ENCODE peak calls at places on chromosomes 4 and X, in ten cellular contexts. O is coronary artery, M is omental fat pad, G is lower lobe of right lung, D is lower leg skin, F is BJ, J is ovary, E is psoas muscle, H is GM23338, L is fibroblast of mammary gland. W is an unnamed sample.

GRCh38 chr4:5205981-5206380 is 154.7 kb downstream of the STK32B start:
- DNase-seq in O (no peak), M (no peak), G (no peak), D (no peak), F (no peak), J (no peak), E (no peak), H (no peak), L (no peak), W (no peak)

GRCh38 chr4:156347412-156348075 is 393.9 kb upstream of the CTSO start:
- DNase-seq in O (no peak), M (no peak), G (no peak), D (no peak), F (peak), J (no peak), E (no peak), H (peak), L (peak), W (no peak)

GRCh38 chrX:17038277-17038676 is 91.8 kb downstream of the REPS2 start:
- DNase-seq in O (no peak), M (no peak), G (no peak), D (no peak), F (no peak), J (peak), E (no peak), H (no peak), L (no peak), W (no peak)

GRCh38 chr4:154720123-154720522 is 23.7 kb upstream of the LRAT start:
- DNase-seq in O (no peak), M (no peak), G (no peak), D (no peak), F (no peak), J (no peak), E (no peak), H (no peak), L (peak), W (no peak)

GRCh38 chr4:120801171-120801758 is 121.3 kb downstream of the PRDM5 start:
- DNase-seq in O (no peak), M (no peak), G (no peak), D (no peak), F (no peak), J (no peak), E (peak), H (no peak), L (peak), W (no peak)

GRCh38 chr4:69896530-69897116 is 34.2 kb upstream of the CSN1S1 start:
- DNase-seq in O (no peak), M (no peak), G (no peak), D (no peak), F (no peak), J (no peak), E (no peak), H (peak), L (peak), W (no peak)

GRCh38 chr4:98851806-98852205 is 77.1 kb downstream of the EIF4E start:
- DNase-seq in O (no peak), M (no peak), G (no peak), D (no peak), F (no peak), J (no peak), E (no peak), H (peak), L (no peak), W (no peak)

GRCh38 chr4:143186634-143187033 is 1.9 kb downstream of the USP38 start:
- DNase-seq in O (no peak), M (no peak), G (no peak), D (no peak), F (no peak), J (no peak), E (no peak), H (peak), L (peak), W (no peak)

GRCh38 chrX:114924846-114925245 is 92.6 kb downstream of the IL13RA2 start:
- DNase-seq in O (no peak), M (no peak), G (no peak), D (no peak), F (peak), J (no peak), E (no peak), H (peak), L (no peak), W (no peak)

GRCh38 chr4:48801739-48802138 is 21.7 kb upstream of the FRYL start:
- DNase-seq in O (no peak), M (no peak), G (no peak), D (no peak), F (no peak), J (no peak), E (no peak), H (no peak), L (no peak), W (no peak)

GRCh38 chrX:12947545-12948235 is 27.2 kb upstream of the TMSB4X start:
- DNase-seq in O (no peak), M (no peak), G (no peak), D (peak), F (no peak), J (no peak), E (no peak), H (no peak), L (no peak), W (no peak)

GRCh38 chrX:133745361-133745760 is 240.0 kb downstream of the GPC3 start:
- DNase-seq in O (no peak), M (no peak), G (no peak), D (no peak), F (no peak), J (no peak), E (no peak), H (peak), L (no peak), W (no peak)

GRCh38 chr4:47642985-47643745 is 158.1 kb downstream of the ATP10D start:
- DNase-seq in O (no peak), M (no peak), G (no peak), D (no peak), F (no peak), J (no peak), E (no peak), H (no peak), L (peak), W (no peak)

GRCh38 chrX:39760930-39761329 is 336.8 kb downstream of the BCOR start:
- DNase-seq in O (no peak), M (no peak), G (no peak), D (no peak), F (no peak), J (no peak), E (no peak), H (no peak), L (no peak), W (no peak)

GRCh38 chr4:186557486-186557885 is 2.1 kb upstream of the MTNR1A start:
- DNase-seq in O (no peak), M (no peak), G (no peak), D (no peak), F (peak), J (no peak), E (no peak), H (no peak), L (peak), W (no peak)

GRCh38 chrX:102957751-102958150 is 20.7 kb downstream of the RAB40AL start:
- DNase-seq in O (no peak), M (no peak), G (no peak), D (no peak), F (no peak), J (no peak), E (no peak), H (no peak), L (no peak), W (no peak)

GRCh38 chrX:14095702-14096101 is 66.0 kb upstream of the GEMIN8 start:
- DNase-seq in O (no peak), M (no peak), G (no peak), D (no peak), F (no peak), J (peak), E (no peak), H (peak), L (peak), W (no peak)

GRCh38 chrX:54012830-54013500 is 31.3 kb downstream of the PHF8 start:
- DNase-seq in O (no peak), M (no peak), G (no peak), D (no peak), F (no peak), J (no peak), E (no peak), H (no peak), L (no peak), W (no peak)

GRCh38 chr4:38099020-38099600 is 138.9 kb downstream of the PTTG2 start:
- DNase-seq in O (no peak), M (no peak), G (no peak), D (no peak), F (no peak), J (no peak), E (no peak), H (no peak), L (peak), W (no peak)

GRCh38 chr4:513327-513726 is 14.3 kb downstream of the PIGG start:
- DNase-seq in O (no peak), M (no peak), G (no peak), D (no peak), F (no peak), J (no peak), E (no peak), H (no peak), L (no peak), W (no peak)

GRCh38 chr4:186040316-186040715 is 28.6 kb upstream of the TLR3 start:
- DNase-seq in O (no peak), M (no peak), G (no peak), D (no peak), F (no peak), J (no peak), E (no peak), H (no peak), L (no peak), W (no peak)

GRCh38 chr4:184310881-184311709 is 93.4 kb upstream of the ENPP6 start:
- DNase-seq in O (no peak), M (no peak), G (no peak), D (peak), F (no peak), J (no peak), E (peak), H (no peak), L (no peak), W (no peak)

GRCh38 chr4:102321260-102321991 is 23.9 kb downstream of the SLC39A8 start:
- DNase-seq in O (no peak), M (no peak), G (no peak), D (no peak), F (no peak), J (no peak), E (no peak), H (peak), L (no peak), W (no peak)

GRCh38 chr4:10457255-10457801 is at the start of gene ZNF518B:
- DNase-seq in O (no peak), M (no peak), G (peak), D (peak), F (no peak), J (peak), E (peak), H (peak), L (peak), W (peak)

GRCh38 chr4:170698334-170698733 is 608.6 kb upstream of the AADAT start:
- DNase-seq in O (no peak), M (no peak), G (no peak), D (no peak), F (no peak), J (no peak), E (no peak), H (no peak), L (no peak), W (no peak)

GRCh38 chr4:162909952-162910351 is 256.7 kb downstream of the NAF1 start:
- DNase-seq in O (no peak), M (no peak), G (no peak), D (no peak), F (no peak), J (no peak), E (no peak), H (no peak), L (no peak), W (no peak)

GRCh38 chr4:91958651-91959050 is 345.1 kb upstream of the GRID2 start:
- DNase-seq in O (no peak), M (no peak), G (no peak), D (no peak), F (no peak), J (no peak), E (no peak), H (peak), L (peak), W (no peak)

GRCh38 chr4:145485120-145485519 is 3.5 kb downstream of the SMAD1 start:
- DNase-seq in O (no peak), M (no peak), G (no peak), D (no peak), F (no peak), J (no peak), E (no peak), H (no peak), L (no peak), W (no peak)

GRCh38 chr4:75683482-75684155 is 10.4 kb upstream of the G3BP2 start:
- DNase-seq in O (no peak), M (no peak), G (no peak), D (no peak), F (no peak), J (no peak), E (no peak), H (no peak), L (no peak), W (no peak)

GRCh38 chr4:62548108-62548524 is 1348.0 kb downstream of the ADGRL3 start:
- DNase-seq in O (no peak), M (no peak), G (no peak), D (no peak), F (no peak), J (no peak), E (peak), H (peak), L (peak), W (no peak)

GRCh38 chr4:22962186-22962786 is 269.5 kb downstream of the GBA3 start:
- DNase-seq in O (no peak), M (no peak), G (no peak), D (no peak), F (no peak), J (no peak), E (no peak), H (peak), L (peak), W (no peak)

GRCh38 chr4:189656551-189657165 is 284.0 kb upstream of the FRG1 start:
- DNase-seq in O (no peak), M (no peak), G (no peak), D (no peak), F (no peak), J (no peak), E (no peak), H (no peak), L (no peak), W (no peak)

GRCh38 chrX:54182194-54182863 is 725 bp downstream of the FAM120C start:
- DNase-seq in O (peak), M (no peak), G (peak), D (peak), F (no peak), J (peak), E (peak), H (peak), L (peak), W (peak)

GRCh38 chr4:151215295-151215694 is 61.7 kb upstream of the PRSS48 start:
- DNase-seq in O (no peak), M (no peak), G (no peak), D (no peak), F (no peak), J (no peak), E (no peak), H (no peak), L (no peak), W (no peak)

GRCh38 chr4:150582881-150583286 is 933 bp downstream of the MAB21L2 start:
- DNase-seq in O (no peak), M (no peak), G (no peak), D (no peak), F (no peak), J (no peak), E (peak), H (peak), L (no peak), W (no peak)

GRCh38 chrX:150255441-150256296 is 107.4 kb upstream of the MAMLD1 start:
- DNase-seq in O (no peak), M (no peak), G (no peak), D (peak), F (no peak), J (no peak), E (no peak), H (no peak), L (no peak), W (no peak)

GRCh38 chr4:5592272-5592671 is 116.1 kb downstream of the EVC2 start:
- DNase-seq in O (no peak), M (no peak), G (no peak), D (no peak), F (no peak), J (no peak), E (no peak), H (peak), L (no peak), W (no peak)

DNA sequence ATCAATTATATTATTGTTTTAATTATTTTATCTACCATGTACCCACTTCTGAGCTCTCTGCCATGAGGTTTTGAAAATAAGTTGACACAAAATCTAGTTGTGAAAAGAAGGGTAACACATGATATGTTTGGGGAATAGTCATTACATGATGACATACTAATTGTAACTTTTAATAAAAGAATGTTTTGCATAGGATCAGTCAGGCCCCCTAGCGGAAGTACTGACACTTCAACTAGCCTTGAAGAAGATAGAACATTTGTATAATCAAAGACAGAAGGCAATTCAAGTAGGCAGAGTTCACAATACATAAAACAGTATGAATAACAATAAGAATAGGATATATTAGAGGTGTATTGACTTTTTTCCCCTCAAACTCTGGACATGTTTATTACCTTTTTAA is 1191.0 kb upstream of the AGA start:
- DNase-seq in O (no peak), M (no peak), G (no peak), D (no peak), F (no peak), J (no peak), E (no peak), H (peak), L (no peak), W (no peak)
- TF ChIP-seq CTCF in O (no peak), M (no peak), G (no peak), D (no peak), F (no peak), J (no peak), E (no peak), H (peak), L (no peak), W (peak)

DNA sequence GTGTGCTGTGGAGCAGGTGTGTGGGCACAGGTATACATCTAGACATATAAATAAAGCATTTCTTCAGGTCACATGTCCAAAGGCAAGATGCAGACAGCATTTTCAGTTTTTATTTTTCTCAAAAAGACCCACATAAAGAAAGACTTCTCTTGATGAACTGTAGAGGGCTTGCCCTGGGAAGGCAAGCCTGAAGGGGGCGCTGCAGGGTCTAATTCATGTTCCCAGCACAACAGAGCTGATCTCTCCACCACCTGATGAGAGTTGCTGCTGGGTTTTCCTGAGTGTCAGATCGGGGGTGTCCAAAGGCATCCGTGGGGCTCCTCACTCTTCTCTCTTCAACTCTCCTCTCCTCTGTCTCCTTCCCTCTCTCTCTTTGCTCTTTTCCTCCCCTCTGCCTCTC is 26.6 kb downstream of the ADRA2C start:
- DNase-seq in O (no peak), M (no peak), G (peak), D (no peak), F (no peak), J (no peak), E (no peak), H (peak), L (peak), W (no peak)
- TF ChIP-seq CTCF in O (no peak), M (no peak), G (no peak), D (no peak), F (no peak), J (no peak), E (no peak), H (peak), L (peak), W (no peak)

GRCh38 chr4:6702761-6703160 is 6.9 kb downstream of the MRFAP1L1 start:
- DNase-seq in O (no peak), M (no peak), G (no peak), D (no peak), F (no peak), J (no peak), E (no peak), H (no peak), L (no peak), W (no peak)

GRCh38 chr4:6703786-6704185 is 5.9 kb downstream of the MRFAP1L1 start:
- DNase-seq in O (no peak), M (no peak), G (no peak), D (no peak), F (no peak), J (no peak), E (no peak), H (no peak), L (peak), W (no peak)

GRCh38 chr4:6706173-6706572 is 3.5 kb downstream of the MRFAP1L1 start:
- DNase-seq in O (no peak), M (no peak), G (no peak), D (no peak), F (no peak), J (no peak), E (no peak), H (no peak), L (no peak), W (no peak)

GRCh38 chr4:6709230-6710114 is at the start of gene MRFAP1L1:
- DNase-seq in O (peak), M (peak), G (peak), D (peak), F (peak), J (peak), E (peak), H (peak), L (peak), W (peak)

DNA sequence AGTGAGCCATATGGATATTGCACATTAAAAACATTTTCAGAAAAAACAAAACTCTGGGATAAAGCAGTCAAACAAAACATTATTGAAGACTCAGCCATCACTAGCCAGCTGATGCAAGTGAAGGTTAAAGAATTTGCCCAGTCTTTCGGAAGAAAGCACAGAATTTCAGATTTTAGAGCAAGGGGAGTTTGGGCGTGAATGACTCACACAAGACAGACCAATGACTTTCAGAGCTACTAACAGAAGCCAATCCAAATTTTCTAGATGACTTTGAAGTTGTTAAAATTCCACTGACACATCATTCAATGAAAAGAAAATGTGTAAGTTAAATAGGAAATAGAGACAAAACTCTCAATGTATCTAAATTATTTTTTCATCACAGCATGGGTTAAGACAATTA is 4.0 kb downstream of the MRFAP1L1 start:
- DNase-seq in O (no peak), M (no peak), G (no peak), D (no peak), F (no peak), J (no peak), E (no peak), H (no peak), L (no peak), W (no peak)
- TF ChIP-seq CTCF in O (no peak), M (no peak), G (no peak), D (no peak), F (no peak), J (no peak), E (no peak), H (no peak), L (no peak), W (no peak)

DNA sequence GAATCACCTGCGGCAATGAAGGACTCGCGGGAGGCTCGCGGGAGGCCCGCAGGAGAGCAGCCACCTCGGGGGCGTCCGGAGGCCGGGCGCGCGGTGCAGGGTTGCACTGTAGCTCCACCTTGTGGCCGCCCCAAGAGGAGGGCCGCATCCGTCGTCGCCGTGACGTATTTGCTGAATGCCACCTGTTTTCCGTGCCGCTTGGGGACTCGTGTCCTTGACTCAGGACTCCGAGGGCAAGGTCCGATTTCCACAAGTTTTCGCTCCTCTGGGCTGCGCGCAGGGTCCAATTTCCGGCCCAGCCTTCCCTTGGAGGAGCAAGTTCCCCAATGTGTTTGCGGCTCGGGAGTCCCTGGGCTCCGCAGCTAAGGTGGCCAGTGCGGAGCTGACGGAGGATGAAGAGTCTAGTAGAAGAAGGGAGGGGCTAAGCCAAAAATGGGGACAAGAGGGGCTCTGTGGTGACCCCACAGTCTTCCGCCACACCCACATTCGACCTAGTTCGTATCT is 10.7 kb upstream of the DLG3 start:
- DNase-seq in O (no peak), M (peak), G (peak), D (peak), F (no peak), J (peak), E (peak), H (peak), L (peak), W (peak)
- TF ChIP-seq CTCF in O (peak), M (no peak), G (peak), D (no peak), F (peak), J (peak), E (peak), H (peak), L (peak), W (peak)

GRCh38 chr4:78022517-78022916 is 34.6 kb upstream of the FRAS1 start:
- DNase-seq in O (no peak), M (no peak), G (no peak), D (no peak), F (no peak), J (no peak), E (no peak), H (no peak), L (no peak), W (no peak)
- TF ChIP-seq CTCF in O (no peak), M (no peak), G (no peak), D (no peak), F (no peak), J (no peak), E (no peak), H (no peak), L (no peak), W (no peak)

GRCh38 chrX:8366491-8366890 is 98.1 kb upstream of the VCX3B start:
- DNase-seq in O (no peak), M (no peak), G (no peak), D (no peak), F (no peak), J (no peak), E (no peak), H (no peak), L (no peak), W (no peak)

GRCh38 chrX:8364369-8365141 is 100.1 kb upstream of the VCX3B start:
- DNase-seq in O (no peak), M (no peak), G (peak), D (no peak), F (no peak), J (no peak), E (no peak), H (peak), L (no peak), W (no peak)
- TF ChIP-seq CTCF in O (no peak), M (no peak), G (peak), D (no peak), F (no peak), J (no peak), E (peak), H (peak), L (peak), W (peak)

W was measured in mesothelial cell of epicardium.